ENCODE peak calls at places on chromosomes 11 and 22, in six cellular contexts. D is hypothalamus; Z is activated gamma-delta T cell treated with anti-CD3 and anti-CD28 coated beads, Interleukin-2, amount 50 U/mL, for 16 hours; B is activated T-cell treated with anti-CD3 and anti-CD28 coated beads, Interleukin-2, amount 50 U/mL, for 48 hours; T is CD4-positive, alpha-beta memory T cell; Y is HL-60. A is an unnamed sample.

GRCh38 chr11:28481673-28482480 is 373.7 kb downstream of the METTL15 start:
- DNase-seq in Y (no peak), Z (no peak), D (no peak), B (no peak), T (no peak), A (no peak)

GRCh38 chr22:33544707-33545106 is 375.6 kb downstream of the LARGE1 start:
- DNase-seq in Y (no peak), B (no peak), Z (no peak), T (no peak), D (no peak), A (no peak)

GRCh38 chr11:72102631-72102945 is 509 bp downstream of the LAMTOR1 start:
- DNase-seq in T (no peak), Y (no peak), Z (no peak), D (no peak), B (no peak), A (no peak)

GRCh38 chr11:117099681-117100080 is 1.5 kb upstream of the SIK3 start:
- DNase-seq in Y (no peak), Z (no peak), T (no peak), B (no peak), D (no peak), A (no peak)

GRCh38 chr11:69371731-69372588 is 78.0 kb downstream of the MYEOV start:
- DNase-seq in T (no peak), B (no peak), D (no peak), Y (no peak), Z (no peak), A (no peak)

GRCh38 chr22:30887861-30888260 is 80.7 kb downstream of the MORC2 start:
- DNase-seq in T (no peak), Y (no peak), Z (no peak), B (no peak), D (no peak), A (no peak)

GRCh38 chr11:75380716-75381420 is 18.4 kb upstream of the RPS3 start:
- DNase-seq in D (no peak), B (no peak), Z (no peak), T (no peak), Y (peak; percentile 78), A (no peak)

GRCh38 chr11:46912526-46913150 is 5.7 kb downstream of the LRP4 start:
- DNase-seq in D (no peak), T (no peak), Z (no peak), Y (peak; percentile 37), B (no peak), A (peak; percentile 44)

GRCh38 chr11:68057807-68058206 is 19.0 kb downstream of the TCIRG1 start:
- DNase-seq in D (no peak), Y (no peak), T (no peak), Z (no peak), B (no peak), A (no peak)

GRCh38 chr11:70203749-70204465 is 811 bp downstream of the FADD start:
- DNase-seq in Z (peak; percentile 92), B (peak; percentile 90), T (peak; percentile 86), Y (peak; percentile 84), D (no peak), A (peak; percentile 83)

GRCh38 chr11:69524991-69525411 is 43.5 kb downstream of the LINC01488 start:
- DNase-seq in B (no peak), Z (no peak), Y (no peak), D (no peak), T (no peak), A (peak; percentile 47)

GRCh38 chr11:57405271-57405890 is 14.9 kb upstream of the PRG2 start:
- DNase-seq in Y (peak; percentile 24), B (no peak), D (no peak), Z (no peak), T (no peak), A (no peak)

GRCh38 chr11:74818283-74818946 is 69.8 kb downstream of the RNF169 start:
- DNase-seq in Y (no peak), D (no peak), T (no peak), B (no peak), Z (no peak), A (no peak)

GRCh38 chr22:48407256-48407955 is 1420.3 kb downstream of the BRD1 start:
- DNase-seq in D (no peak), Z (no peak), T (no peak), B (no peak), Y (no peak), A (no peak)

GRCh38 chr11:113168358-113168757 is 146.0 kb upstream of the TTC12 start:
- DNase-seq in Z (no peak), T (no peak), B (no peak), Y (no peak), D (no peak), A (no peak)

GRCh38 chr22:49162841-49163240 is 664.8 kb downstream of the BRD1 start:
- DNase-seq in Z (no peak), B (no peak), D (no peak), Y (no peak), T (no peak), A (no peak)

GRCh38 chr11:26976389-26976788 is 17.5 kb upstream of the FIBIN start:
- DNase-seq in Z (no peak), T (no peak), Y (no peak), B (no peak), D (no peak), A (no peak)